ENCODE peak calls at places on chromosomes 13 and 19, in nine cellular contexts. I, C, S, U, O, Z, H, K and D are unnamed samples.
A peak's percentile ranks its signal among the peaks of the same experiment; 100 is the strongest.

GRCh38 chr13:21800847-21801616 is 130.2 kb downstream of the FGF9 start:
- DNase-seq in I (no peak), C (no peak), S (no peak), U (no peak), O (no peak), Z (no peak), H (no peak), K (no peak), D (no peak)

GRCh38 chr13:60583911-60584753 is 187.1 kb downstream of the TDRD3 start:
- DNase-seq in I (no peak), C (no peak), S (no peak), U (peak; percentile 17), O (peak; percentile 86), Z (no peak), H (peak; percentile 24), K (no peak), D (no peak)

GRCh38 chr19:3366104-3366760 is at the start of gene NFIC:
- DNase-seq in I (peak; percentile 70), C (no peak), S (no peak), U (peak; percentile 46), O (peak; percentile 81), Z (no peak), H (no peak), K (peak; percentile 64), D (no peak)

GRCh38 chr13:99959538-99960230 is 11.9 kb downstream of the ZIC5 start:
- DNase-seq in I (no peak), C (no peak), S (no peak), U (no peak), O (peak; percentile 58), Z (no peak), H (no peak), K (no peak), D (no peak)

GRCh38 chr13:40275155-40275554 is 391.3 kb downstream of the FOXO1 start:
- DNase-seq in I (no peak), C (no peak), S (no peak), U (no peak), O (no peak), Z (no peak), H (no peak), K (no peak), D (no peak)

GRCh38 chr13:93794197-93794885 is 567.7 kb downstream of the GPC6 start:
- DNase-seq in I (no peak), C (no peak), S (no peak), U (peak; percentile 48), O (peak; percentile 5), Z (no peak), H (no peak), K (no peak), D (peak; percentile 16)

GRCh38 chr13:32334676-32335075 is 19.4 kb downstream of the BRCA2 start:
- DNase-seq in I (no peak), C (no peak), S (no peak), U (no peak), O (no peak), Z (no peak), H (no peak), K (no peak), D (no peak)

GRCh38 chr13:29903524-29903923 is 53.1 kb upstream of the UBL3 start:
- DNase-seq in I (no peak), C (no peak), S (no peak), U (no peak), O (no peak), Z (no peak), H (no peak), K (no peak), D (no peak)

GRCh38 chr19:39864118-39864517 is 17.9 kb upstream of the FBL start:
- DNase-seq in I (no peak), C (no peak), S (no peak), U (no peak), O (no peak), Z (no peak), H (no peak), K (no peak), D (no peak)

GRCh38 chr13:30364133-30364532 is 56.8 kb upstream of the KATNAL1 start:
- DNase-seq in I (no peak), C (no peak), S (no peak), U (no peak), O (no peak), Z (no peak), H (no peak), K (no peak), D (no peak)

GRCh38 chr19:34350161-34350561 is 14.8 kb upstream of the GPI start:
- DNase-seq in I (no peak), C (peak; percentile 87), S (no peak), U (peak; percentile 63), O (no peak), Z (no peak), H (no peak), K (no peak), D (peak; percentile 76)

GRCh38 chr13:48334534-48335127 is 31.1 kb downstream of the RB1 start:
- DNase-seq in I (no peak), C (peak; percentile 42), S (no peak), U (no peak), O (peak; percentile 59), Z (no peak), H (peak; percentile 13), K (no peak), D (no peak)

GRCh38 chr19:31266196-31266595 is 83.0 kb downstream of the TSHZ3 start:
- DNase-seq in I (no peak), C (no peak), S (no peak), U (no peak), O (no peak), Z (no peak), H (no peak), K (no peak), D (no peak)

GRCh38 chr13:45142440-45143345 is 22.4 kb downstream of the GTF2F2 start:
- DNase-seq in I (no peak), C (no peak), S (no peak), U (no peak), O (no peak), Z (no peak), H (no peak), K (no peak), D (no peak)

GRCh38 chr13:94305934-94306333 is 173.5 kb downstream of the DCT start:
- DNase-seq in I (no peak), C (no peak), S (no peak), U (no peak), O (no peak), Z (no peak), H (no peak), K (no peak), D (no peak)